ENCODE peak calls at places on chromosome 2, in ten cellular contexts. O is foreskin fibroblast, S is cardiac fibroblast, I is right cardiac atrium, J is endothelial cell of umbilical vein, E is PC-9, T is spleen, P is GM06990, C is NT2/D1, R is HCT116. B is an unnamed sample.

GRCh38 chr2:128798502-128799283 is 480.0 kb upstream of the HS6ST1 start:
- DNase-seq in E (no peak), T (no peak), P (no peak), S (no peak), I (no peak), J (no peak), O (no peak), C (no peak), R (no peak), B (no peak)

GRCh38 chr2:53786371-53787254 is at the start of the genes ASB3 and ERLEC1:
- DNase-seq in P (peak; percentile 94), J (peak; percentile 87), S (peak; percentile 81), R (peak; percentile 76), I (peak; percentile 96), C (peak; percentile 92), O (peak; percentile 85), T (peak; percentile 98), E (peak; percentile 85), B (peak; percentile 86)

GRCh38 chr2:214325404-214325803 is 85.5 kb upstream of the VWC2L start:
- DNase-seq in S (no peak), T (no peak), R (no peak), I (no peak), E (no peak), C (no peak), O (no peak), P (no peak), J (no peak), B (no peak)

GRCh38 chr2:12363138-12363537 is 353.6 kb upstream of the TRIB2 start:
- DNase-seq in O (peak; percentile 7), P (no peak), S (peak; percentile 27), C (no peak), T (no peak), R (no peak), J (no peak), E (no peak), I (no peak), B (no peak)

GRCh38 chr2:226655871-226656270 is 143.7 kb downstream of the IRS1 start:
- DNase-seq in C (no peak), E (no peak), R (no peak), O (no peak), J (no peak), S (peak; percentile 69), I (no peak), P (no peak), T (no peak), B (no peak)

GRCh38 chr2:72780483-72780882 is 45.4 kb downstream of the EXOC6B start:
- DNase-seq in T (no peak), O (peak; percentile 16), I (no peak), S (peak; percentile 80), P (no peak), J (peak; percentile 84), R (no peak), E (peak; percentile 8), C (no peak), B (no peak)

GRCh38 chr2:127012868-127013267 is 94.1 kb downstream of the BIN1 start:
- DNase-seq in E (no peak), C (no peak), T (no peak), J (no peak), P (no peak), O (no peak), I (no peak), R (no peak), S (peak; percentile 63), B (no peak)

GRCh38 chr2:241762321-241762932 is 14.2 kb upstream of the GAL3ST2 start:
- DNase-seq in E (peak; percentile 68), O (no peak), T (peak; percentile 59), C (no peak), R (no peak), P (no peak), S (no peak), J (no peak), I (peak; percentile 5), B (no peak)

GRCh38 chr2:37675006-37675405 is 3.6 kb upstream of the CDC42EP3 start:
- DNase-seq in J (no peak), C (no peak), I (no peak), P (no peak), E (no peak), S (no peak), R (no peak), T (no peak), O (no peak), B (no peak)

GRCh38 chr2:74917702-74918619 is 40.5 kb upstream of the POLE4 start:
- DNase-seq in J (no peak), T (no peak), P (no peak), E (peak; percentile 46), O (peak; percentile 89), C (no peak), R (no peak), I (no peak), S (peak; percentile 59), B (peak; percentile 65)

GRCh38 chr2:137938204-137938603 is 26.1 kb upstream of the HNMT start:
- DNase-seq in S (peak; percentile 67), T (no peak), E (no peak), P (no peak), J (no peak), O (peak; percentile 4), I (no peak), R (no peak), C (no peak), B (no peak)

GRCh38 chr2:147663153-147663961 is 181.5 kb upstream of the ACVR2A start:
- DNase-seq in J (no peak), T (no peak), R (no peak), C (no peak), I (no peak), O (no peak), S (no peak), E (no peak), P (peak; percentile 36), B (no peak)

GRCh38 chr2:233331536-233331935 is 22.8 kb upstream of the DGKD start:
- DNase-seq in T (peak; percentile 94), S (no peak), P (peak; percentile 81), I (peak; percentile 74), R (no peak), C (no peak), O (no peak), J (no peak), E (no peak), B (no peak)

GRCh38 chr2:241982711-241983570 is 113.4 kb downstream of the RTP5 start:
- DNase-seq in O (no peak), C (no peak), S (no peak), J (no peak), T (peak; percentile 64), I (no peak), P (no peak), E (no peak), R (no peak), B (no peak)

GRCh38 chr2:26724784-26725515 is 32.4 kb downstream of the KCNK3 start:
- DNase-seq in C (no peak), J (no peak), P (no peak), R (no peak), O (no peak), S (no peak), E (no peak), T (no peak), I (peak; percentile 43), B (no peak)
- H3K4me3 ChIP-seq in C (no peak overlapping the region), J (no peak overlapping the region), P (no peak overlapping the region), R (peak overlapping the region; percentile 43), O (no peak overlapping the region), S (no peak overlapping the region), E (no peak overlapping the region), T (no peak overlapping the region), I (no peak overlapping the region), B (no peak overlapping the region)

DNA sequence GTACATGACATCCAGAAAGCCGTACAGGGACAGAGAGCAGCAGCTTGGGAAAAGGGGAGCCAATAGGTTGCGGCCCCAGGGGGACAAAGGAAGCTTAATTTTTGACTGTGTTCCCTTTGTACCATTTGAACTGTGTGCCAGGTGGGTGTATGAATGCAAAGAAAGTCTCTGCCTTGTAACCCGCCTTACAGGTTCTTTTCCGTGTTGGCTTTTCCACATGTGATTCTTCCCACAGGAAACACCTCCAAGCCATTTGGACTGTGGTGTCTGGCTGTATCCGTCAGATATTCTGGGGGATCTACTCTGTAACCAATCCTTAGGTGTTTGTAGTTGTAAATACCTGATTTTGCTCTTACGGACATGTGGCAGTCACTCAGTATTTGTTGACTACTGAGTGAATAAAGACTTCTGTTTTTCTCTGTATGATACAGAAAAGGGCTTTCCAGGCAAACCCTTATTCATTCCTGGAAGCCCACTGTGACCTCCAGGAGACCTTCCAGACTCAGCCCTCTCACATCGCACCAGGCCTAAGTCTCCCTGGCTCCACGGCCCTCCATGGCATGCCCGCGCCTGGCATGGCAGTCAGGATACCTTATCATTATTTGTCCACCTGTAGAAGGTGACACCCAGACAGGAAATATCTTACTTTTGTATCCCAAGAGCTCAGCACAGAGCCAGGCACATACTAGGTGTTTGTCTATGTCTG is 1.2 kb downstream of the LRRFIP1 start:
- DNase-seq in P (no peak), T (no peak), E (no peak), J (no peak), R (no peak), S (no peak), C (no peak), I (no peak), O (no peak), B (no peak)
- H3K4me3 ChIP-seq in P (no peak overlapping the region), T (no peak overlapping the region), E (peak overlapping the region; percentile 47), J (no peak overlapping the region), R (no peak overlapping the region), S (peak overlapping the region; percentile 70), C (peak overlapping the region; percentile 68), I (peak overlapping the region; percentile 93), O (peak overlapping the region; percentile 85), B (peak overlapping the region; percentile 84)

DNA sequence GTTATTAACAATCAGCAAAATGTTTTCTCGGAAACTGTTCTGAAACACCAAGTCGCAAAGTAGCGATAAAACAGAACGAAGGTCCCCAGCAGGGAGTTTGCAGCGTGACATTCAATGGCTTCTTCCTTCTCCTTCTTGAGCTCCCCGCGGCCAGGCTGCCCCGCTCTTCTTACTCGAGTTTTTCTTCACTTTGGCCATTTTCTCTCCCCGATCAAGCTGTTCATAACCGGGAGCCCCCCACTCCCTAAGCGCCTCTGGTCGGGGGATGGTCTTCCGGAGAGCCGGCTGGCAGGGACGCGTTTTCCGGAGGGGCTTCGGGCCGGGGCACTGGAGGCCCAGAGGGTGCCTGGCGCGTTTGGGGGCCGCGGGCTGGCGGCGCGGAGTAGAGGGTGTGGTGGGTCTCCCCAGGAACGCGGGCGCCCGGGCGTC is 5.2 kb downstream of the SP9 start:
- DNase-seq in E (no peak), I (no peak), O (no peak), T (no peak), C (no peak), S (no peak), P (no peak), J (no peak), R (no peak), B (no peak)
- H3K4me3 ChIP-seq in E (no peak overlapping the region), I (peak overlapping the region; percentile 17), O (no peak overlapping the region), T (no peak overlapping the region), C (peak overlapping the region; percentile 17), S (no peak overlapping the region), P (no peak overlapping the region), J (no peak overlapping the region), R (no peak overlapping the region), B (no peak overlapping the region)

DNA sequence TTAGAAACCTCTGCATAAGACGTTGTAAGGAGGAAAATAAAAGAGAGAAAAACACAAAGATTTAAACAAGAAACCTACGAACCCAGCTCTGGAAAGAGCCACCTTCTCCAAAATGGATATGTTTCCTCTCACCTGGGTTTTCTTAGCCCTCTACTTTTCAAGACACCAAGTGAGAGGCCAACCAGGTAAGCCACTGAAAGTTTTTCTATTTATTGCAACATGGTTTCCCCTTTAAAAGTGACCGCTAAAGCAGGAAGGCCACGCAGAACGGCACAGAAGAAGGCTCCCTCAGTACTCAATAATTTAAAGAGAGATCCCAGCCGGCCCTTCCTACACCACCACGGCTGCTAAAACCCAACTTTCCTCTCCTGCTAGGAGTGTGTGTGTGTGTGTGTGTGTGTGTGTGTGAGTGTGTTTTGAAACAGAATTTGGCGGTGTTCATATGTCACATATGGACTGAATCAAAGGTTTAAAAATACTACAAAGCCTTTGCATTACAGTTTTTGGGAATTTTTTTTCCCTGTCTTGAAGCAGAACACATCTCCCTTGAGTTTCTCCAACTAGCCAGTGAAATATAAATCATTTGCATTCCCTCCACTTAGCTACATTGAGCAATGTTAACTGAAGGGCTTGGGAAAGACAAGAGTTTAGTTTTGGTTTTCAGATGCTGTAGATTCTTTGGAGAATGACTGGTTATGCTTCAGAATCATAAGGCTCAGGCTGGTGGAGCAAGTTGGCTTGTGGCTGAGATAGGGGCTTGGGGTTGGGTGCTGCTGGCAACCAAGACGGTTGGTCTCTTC is 1.1 kb downstream of the NRP2 start:
- DNase-seq in T (no peak), P (no peak), R (no peak), S (peak; percentile 78), J (peak; percentile 50), C (no peak), E (no peak), I (no peak), O (no peak), B (no peak)
- H3K4me3 ChIP-seq in T (peak overlapping the region; percentile 45), P (no peak overlapping the region), R (peak overlapping the region; percentile 72), S (peak overlapping the region; percentile 79), J (peak overlapping the region; percentile 96), C (peak overlapping the region; percentile 78), E (peak overlapping the region; percentile 75), I (peak overlapping the region; percentile 77), O (peak overlapping the region; percentile 60), B (peak overlapping the region; percentile 46)